ENCODE peak calls at places on chromosomes 12 and 14, in four cellular contexts. One of them, this sample, is unnamed.
A peak's percentile ranks its signal among the peaks of the same experiment; 100 is the strongest.

GRCh38 chr14:69712637-69713088 is 54.3 kb upstream of the SRSF5 start:
- DNase-seq in endothelial cell: no peak
- DNase-seq in activated naive CD8-positive, alpha-beta T cell treated with anti-CD3 and anti-CD28 coated beads, Interleukin-2, amount 50 U/mL, for 24 hours: no peak
- DNase-seq in activated naive CD4-positive, alpha-beta T cell: no peak
- DNase-seq in this sample: peak; percentile 86

GRCh38 chr12:52191841-52192791 is at the start of gene KRT80:
- DNase-seq in activated naive CD8-positive, alpha-beta T cell treated with anti-CD3 and anti-CD28 coated beads, Interleukin-2, amount 50 U/mL, for 24 hours: peak; percentile 38
- DNase-seq in activated naive CD4-positive, alpha-beta T cell: no peak
- DNase-seq in endothelial cell: no peak
- DNase-seq in this sample: peak; percentile 97

GRCh38 chr14:77885363-77885762 is 85.5 kb downstream of the ADCK1 start:
- DNase-seq in activated naive CD8-positive, alpha-beta T cell treated with anti-CD3 and anti-CD28 coated beads, Interleukin-2, amount 50 U/mL, for 24 hours: no peak
- DNase-seq in endothelial cell: no peak
- DNase-seq in activated naive CD4-positive, alpha-beta T cell: no peak
- DNase-seq in this sample: no peak

GRCh38 chr14:87049886-87050820 is 942.8 kb downstream of the GALC start:
- DNase-seq in activated naive CD8-positive, alpha-beta T cell treated with anti-CD3 and anti-CD28 coated beads, Interleukin-2, amount 50 U/mL, for 24 hours: peak; percentile 3
- DNase-seq in activated naive CD4-positive, alpha-beta T cell: no peak
- DNase-seq in endothelial cell: peak; percentile 64
- DNase-seq in this sample: no peak

GRCh38 chr14:53915364-53916014 is 41.1 kb downstream of the BMP4 start:
- DNase-seq in activated naive CD8-positive, alpha-beta T cell treated with anti-CD3 and anti-CD28 coated beads, Interleukin-2, amount 50 U/mL, for 24 hours: no peak
- DNase-seq in activated naive CD4-positive, alpha-beta T cell: no peak
- DNase-seq in endothelial cell: no peak
- DNase-seq in this sample: no peak

GRCh38 chr14:30521899-30522736 is 36.8 kb upstream of the G2E3 start:
- DNase-seq in activated naive CD8-positive, alpha-beta T cell treated with anti-CD3 and anti-CD28 coated beads, Interleukin-2, amount 50 U/mL, for 24 hours: no peak
- DNase-seq in endothelial cell: no peak
- DNase-seq in activated naive CD4-positive, alpha-beta T cell: no peak
- DNase-seq in this sample: no peak

GRCh38 chr12:130664772-130665171 is 51.3 kb downstream of the RIMBP2 start:
- DNase-seq in endothelial cell: no peak
- DNase-seq in activated naive CD4-positive, alpha-beta T cell: no peak
- DNase-seq in activated naive CD8-positive, alpha-beta T cell treated with anti-CD3 and anti-CD28 coated beads, Interleukin-2, amount 50 U/mL, for 24 hours: no peak
- DNase-seq in this sample: no peak

GRCh38 chr14:24430143-24430681 is 458 bp downstream of the KHNYN start:
- DNase-seq in activated naive CD4-positive, alpha-beta T cell: no peak
- DNase-seq in activated naive CD8-positive, alpha-beta T cell treated with anti-CD3 and anti-CD28 coated beads, Interleukin-2, amount 50 U/mL, for 24 hours: peak; percentile 68
- DNase-seq in endothelial cell: peak; percentile 64
- DNase-seq in this sample: peak; percentile 79

GRCh38 chr14:94471045-94471444 is 5.0 kb downstream of the SERPINA9 start:
- DNase-seq in activated naive CD8-positive, alpha-beta T cell treated with anti-CD3 and anti-CD28 coated beads, Interleukin-2, amount 50 U/mL, for 24 hours: no peak
- DNase-seq in activated naive CD4-positive, alpha-beta T cell: no peak
- DNase-seq in endothelial cell: no peak
- DNase-seq in this sample: no peak

GRCh38 chr14:68278568-68279436 is 459.2 kb downstream of the RAD51B start:
- DNase-seq in activated naive CD4-positive, alpha-beta T cell: no peak
- DNase-seq in activated naive CD8-positive, alpha-beta T cell treated with anti-CD3 and anti-CD28 coated beads, Interleukin-2, amount 50 U/mL, for 24 hours: no peak
- DNase-seq in endothelial cell: no peak
- DNase-seq in this sample: no peak

GRCh38 chr12:80161612-80162011 is 62.3 kb downstream of the OTOGL start:
- DNase-seq in activated naive CD8-positive, alpha-beta T cell treated with anti-CD3 and anti-CD28 coated beads, Interleukin-2, amount 50 U/mL, for 24 hours: no peak
- DNase-seq in activated naive CD4-positive, alpha-beta T cell: no peak
- DNase-seq in endothelial cell: no peak
- DNase-seq in this sample: no peak

GRCh38 chr12:112146123-112146522 is 20.8 kb downstream of the TRAFD1 start:
- DNase-seq in endothelial cell: no peak
- DNase-seq in activated naive CD4-positive, alpha-beta T cell: no peak
- DNase-seq in activated naive CD8-positive, alpha-beta T cell treated with anti-CD3 and anti-CD28 coated beads, Interleukin-2, amount 50 U/mL, for 24 hours: no peak
- DNase-seq in this sample: no peak

GRCh38 chr12:116562090-116562489 is 2.9 kb downstream of the MAP1LC3B2 start:
- DNase-seq in activated naive CD4-positive, alpha-beta T cell: no peak
- DNase-seq in activated naive CD8-positive, alpha-beta T cell treated with anti-CD3 and anti-CD28 coated beads, Interleukin-2, amount 50 U/mL, for 24 hours: no peak
- DNase-seq in endothelial cell: no peak
- DNase-seq in this sample: no peak

GRCh38 chr12:17020765-17021164 is 414.8 kb upstream of the LMO3 start:
- DNase-seq in activated naive CD8-positive, alpha-beta T cell treated with anti-CD3 and anti-CD28 coated beads, Interleukin-2, amount 50 U/mL, for 24 hours: no peak
- DNase-seq in endothelial cell: no peak
- DNase-seq in activated naive CD4-positive, alpha-beta T cell: no peak
- DNase-seq in this sample: no peak

GRCh38 chr12:128662106-128662505 is 161.7 kb downstream of the SLC15A4 start:
- DNase-seq in activated naive CD8-positive, alpha-beta T cell treated with anti-CD3 and anti-CD28 coated beads, Interleukin-2, amount 50 U/mL, for 24 hours: no peak
- DNase-seq in activated naive CD4-positive, alpha-beta T cell: no peak
- DNase-seq in endothelial cell: no peak
- DNase-seq in this sample: no peak

GRCh38 chr12:120677765-120678473 is 9.0 kb upstream of the MLEC start:
- DNase-seq in endothelial cell: no peak
- DNase-seq in activated naive CD8-positive, alpha-beta T cell treated with anti-CD3 and anti-CD28 coated beads, Interleukin-2, amount 50 U/mL, for 24 hours: peak; percentile 30
- DNase-seq in activated naive CD4-positive, alpha-beta T cell: no peak
- DNase-seq in this sample: no peak

GRCh38 chr12:63822352-63822751 is 22.1 kb upstream of the SRGAP1 start:
- DNase-seq in activated naive CD8-positive, alpha-beta T cell treated with anti-CD3 and anti-CD28 coated beads, Interleukin-2, amount 50 U/mL, for 24 hours: no peak
- DNase-seq in activated naive CD4-positive, alpha-beta T cell: no peak
- DNase-seq in endothelial cell: no peak
- DNase-seq in this sample: no peak

GRCh38 chr12:39071611-39072010 is 166.2 kb upstream of the CPNE8 start:
- DNase-seq in endothelial cell: no peak
- DNase-seq in activated naive CD4-positive, alpha-beta T cell: no peak
- DNase-seq in activated naive CD8-positive, alpha-beta T cell treated with anti-CD3 and anti-CD28 coated beads, Interleukin-2, amount 50 U/mL, for 24 hours: no peak
- DNase-seq in this sample: no peak

GRCh38 chr12:72491399-72491798 is 219.2 kb downstream of the TRHDE start:
- DNase-seq in activated naive CD4-positive, alpha-beta T cell: no peak
- DNase-seq in activated naive CD8-positive, alpha-beta T cell treated with anti-CD3 and anti-CD28 coated beads, Interleukin-2, amount 50 U/mL, for 24 hours: no peak
- DNase-seq in endothelial cell: no peak
- DNase-seq in this sample: no peak

GRCh38 chr14:68789002-68789797 is 3.7 kb downstream of the ZFP36L1 start:
- DNase-seq in activated naive CD8-positive, alpha-beta T cell treated with anti-CD3 and anti-CD28 coated beads, Interleukin-2, amount 50 U/mL, for 24 hours: peak; percentile 86
- DNase-seq in activated naive CD4-positive, alpha-beta T cell: peak; percentile 41
- DNase-seq in endothelial cell: peak; percentile 55
- DNase-seq in this sample: peak; percentile 91

GRCh38 chr14:72595152-72595551 is 298.7 kb downstream of the DPF3 start:
- DNase-seq in activated naive CD4-positive, alpha-beta T cell: no peak
- DNase-seq in activated naive CD8-positive, alpha-beta T cell treated with anti-CD3 and anti-CD28 coated beads, Interleukin-2, amount 50 U/mL, for 24 hours: no peak
- DNase-seq in endothelial cell: no peak
- DNase-seq in this sample: no peak

GRCh38 chr14:89572566-89573398 is 155.7 kb upstream of the FOXN3 start:
- DNase-seq in activated naive CD4-positive, alpha-beta T cell: no peak
- DNase-seq in activated naive CD8-positive, alpha-beta T cell treated with anti-CD3 and anti-CD28 coated beads, Interleukin-2, amount 50 U/mL, for 24 hours: no peak
- DNase-seq in endothelial cell: no peak
- DNase-seq in this sample: no peak

GRCh38 chr12:27549231-27549800 is 25.3 kb downstream of the PPFIBP1 start:
- DNase-seq in endothelial cell: no peak
- DNase-seq in activated naive CD8-positive, alpha-beta T cell treated with anti-CD3 and anti-CD28 coated beads, Interleukin-2, amount 50 U/mL, for 24 hours: no peak
- DNase-seq in activated naive CD4-positive, alpha-beta T cell: no peak
- DNase-seq in this sample: no peak